ENCODE peak calls at places on chromosomes 4 and X, in four cellular contexts. Q is AG20443, O is germinal center, V is HT-29. I is an unnamed sample.

GRCh38 chr4:170214101-170214500 is 124.3 kb upstream of the AADAT start:
- DNase-seq in Q (no peak), O (no peak), V (no peak), I (no peak)

GRCh38 chrX:97057349-97057909 is 173.7 kb downstream of the RPA4 start:
- DNase-seq in Q (no peak), O (no peak), V (no peak), I (no peak)

GRCh38 chr4:74109894-74110605 is 11.1 kb upstream of the CXCL2 start:
- DNase-seq in Q (peak; percentile 58), O (no peak), V (peak; percentile 62), I (no peak)

GRCh38 chrX:51332188-51332942 is at the start of gene NUDT10:
- DNase-seq in Q (peak; percentile 30), O (peak; percentile 3), V (no peak), I (peak; percentile 29)

GRCh38 chr4:43496188-43496587 is 603.7 kb downstream of the GRXCR1 start:
- DNase-seq in Q (no peak), O (no peak), V (no peak), I (peak; percentile 19)

GRCh38 chr4:126172126-126172525 is 857.4 kb downstream of the FAT4 start:
- DNase-seq in Q (no peak), O (no peak), V (no peak), I (peak; percentile 5)

GRCh38 chr4:32689520-32689919 is 1969.4 kb downstream of the PCDH7 start:
- DNase-seq in Q (no peak), O (no peak), V (no peak), I (no peak)

GRCh38 chr4:43781125-43781524 is 667.5 kb downstream of the KCTD8 start:
- DNase-seq in Q (no peak), O (no peak), V (no peak), I (no peak)

GRCh38 chr4:3460926-3461325 is 2.2 kb upstream of the DOK7 start:
- DNase-seq in Q (no peak), O (no peak), V (no peak), I (no peak)

GRCh38 chr4:83535520-83535944 is 376 bp upstream of the GPAT3 start:
- DNase-seq in Q (peak; percentile 74), O (no peak), V (peak; percentile 82), I (peak; percentile 31)

GRCh38 chr4:138275946-138276621 is 33.9 kb upstream of the SLC7A11 start:
- DNase-seq in Q (peak; percentile 72), O (no peak), V (no peak), I (no peak)

GRCh38 chr4:88792268-88792781 is 94.7 kb upstream of the NAP1L5 start:
- DNase-seq in Q (peak; percentile 40), O (no peak), V (no peak), I (peak; percentile 7)

GRCh38 chrX:47499291-47499690 is 16.3 kb upstream of the ZNF41 start:
- DNase-seq in Q (no peak), O (no peak), V (no peak), I (no peak)

GRCh38 chr4:127352220-127352619 is 280.5 kb upstream of the INTU start:
- DNase-seq in Q (no peak), O (no peak), V (no peak), I (no peak)

GRCh38 chr4:38787693-38788092 is 4.9 kb upstream of the TLR10 start:
- DNase-seq in Q (no peak), O (no peak), V (peak; percentile 10), I (no peak)

GRCh38 chr4:188328966-188329365 is 189.7 kb downstream of the TRIML1 start:
- DNase-seq in Q (no peak), O (no peak), V (no peak), I (no peak)

GRCh38 chr4:8086751-8087445 is 71.7 kb downstream of the ABLIM2 start:
- DNase-seq in Q (no peak), O (no peak), V (no peak), I (no peak)

GRCh38 chr4:33722800-33723511 is 2521.4 kb downstream of the ARAP2 start:
- DNase-seq in Q (peak; percentile 15), O (no peak), V (peak; percentile 10), I (no peak)

GRCh38 chr4:42151568-42152506 is 618 bp downstream of the BEND4 start:
- DNase-seq in Q (peak; percentile 36), O (peak; percentile 86), V (no peak), I (peak; percentile 95)

GRCh38 chrX:139203681-139204575 is 326.6 kb upstream of the F9 start:
- DNase-seq in Q (peak; percentile 33), O (no peak), V (no peak), I (no peak)

GRCh38 chrX:26783512-26784225 is 567.7 kb downstream of the MAGEB5 start:
- DNase-seq in Q (peak; percentile 7), O (peak; percentile 1), V (peak; percentile 51), I (no peak)

GRCh38 chr4:48489683-48490011 is 405 bp upstream of the ZAR1 start:
- DNase-seq in Q (no peak), O (no peak), V (no peak), I (no peak)

GRCh38 chrX:101410461-101410860 is 2.4 kb downstream of the HNRNPH2 start:
- DNase-seq in Q (no peak), O (no peak), V (no peak), I (no peak)

GRCh38 chr4:157300678-157301077 is 80.2 kb downstream of the GRIA2 start:
- DNase-seq in Q (no peak), O (no peak), V (no peak), I (no peak)

GRCh38 chr4:55363618-55364420 is 17.8 kb downstream of the SRD5A3 start:
- DNase-seq in Q (no peak), O (no peak), V (no peak), I (no peak)

GRCh38 chrX:15911729-15912550 is 57.3 kb upstream of the AP1S2 start:
- DNase-seq in Q (no peak), O (no peak), V (no peak), I (peak; percentile 34)

GRCh38 chr4:141686146-141686775 is 49.9 kb downstream of the IL15 start:
- DNase-seq in Q (peak; percentile 28), O (no peak), V (peak; percentile 84), I (no peak)

GRCh38 chr4:175421506-175421905 is 390.6 kb downstream of the GPM6A start:
- DNase-seq in Q (peak; percentile 38), O (no peak), V (peak; percentile 3), I (no peak)

GRCh38 chrX:78708830-78709229 is 38.7 kb upstream of the LPAR4 start:
- DNase-seq in Q (no peak), O (no peak), V (no peak), I (no peak)

GRCh38 chr4:122899682-122900081 is 22.7 kb downstream of the NUDT6 start:
- DNase-seq in Q (no peak), O (no peak), V (no peak), I (no peak)

GRCh38 chr4:142893012-142893411 is 46.9 kb upstream of the INPP4B start:
- DNase-seq in Q (no peak), O (no peak), V (no peak), I (no peak)

GRCh38 chrX:16433021-16433420 is 216.9 kb upstream of the S100G start:
- DNase-seq in Q (no peak), O (no peak), V (no peak), I (no peak)

GRCh38 chr4:87038837-87039715 is 104.3 kb downstream of the AFF1 start:
- DNase-seq in Q (peak; percentile 88), O (no peak), V (peak; percentile 72), I (no peak)

I was measured in GM13977.